ENCODE peak calls at places on chromosome X, in six cellular contexts. Q is BE2C, M is PC-3, P is aorta, U is left ventricle myocardium inferior, W is iPS DF 6.9. B is an unnamed sample.

GRCh38 chrX:30935985-30936384 is 46.9 kb upstream of the TAB3 start:
- DNase-seq in M (peak; percentile 36), U (no peak), Q (peak; percentile 34), P (peak; percentile 44), W (peak; percentile 0), B (peak; percentile 5)

GRCh38 chrX:32877592-32877991 is 333.8 kb downstream of the DMD start:
- DNase-seq in M (peak; percentile 1), Q (no peak), W (no peak), U (no peak), P (no peak), B (no peak)

GRCh38 chrX:126658447-126658846 is 105.8 kb upstream of the DCAF12L1 start:
- DNase-seq in M (peak; percentile 66), P (no peak), U (no peak), Q (no peak), W (no peak), B (no peak)

GRCh38 chrX:75784689-75785491 is at the start of gene MAGEE2:
- DNase-seq in M (no peak), U (peak; percentile 19), P (no peak), W (no peak), Q (no peak), B (no peak)

GRCh38 chrX:18428006-18428405 is 2.6 kb downstream of the CDKL5 start:
- DNase-seq in M (no peak), P (no peak), Q (no peak), U (no peak), W (no peak), B (peak; percentile 48)

GRCh38 chrX:103585421-103586313 is at the start of gene TCEAL4:
- DNase-seq in P (peak; percentile 76), Q (peak; percentile 56), M (peak; percentile 31), W (no peak), U (peak; percentile 56), B (peak; percentile 83)

GRCh38 chrX:85836868-85837267 is 210.5 kb downstream of the CHM start:
- DNase-seq in W (no peak), P (no peak), U (no peak), M (peak; percentile 31), Q (no peak), B (no peak)

GRCh38 chrX:150548684-150549083 is 19.7 kb upstream of the MTM1 start:
- DNase-seq in W (no peak), Q (no peak), P (no peak), M (peak; percentile 66), U (no peak), B (no peak)

GRCh38 chrX:16822723-16823122 is 36.5 kb downstream of the TXLNG start:
- DNase-seq in W (no peak), M (peak; percentile 76), U (no peak), Q (no peak), P (no peak), B (no peak)

GRCh38 chrX:34365482-34365881 is 233.4 kb upstream of the FAM47A start:
- DNase-seq in Q (no peak), U (no peak), W (no peak), M (peak; percentile 30), P (no peak), B (peak; percentile 14)

GRCh38 chrX:9604111-9604907 is 139.5 kb downstream of the TBL1X start:
- DNase-seq in Q (no peak), W (no peak), P (peak; percentile 73), U (peak; percentile 63), M (no peak), B (no peak)

GRCh38 chrX:74925210-74926088 is at the start of gene NEXMIF:
- DNase-seq in Q (no peak), U (peak; percentile 18), W (peak; percentile 1), M (peak; percentile 19), P (peak; percentile 47), B (peak; percentile 73)

GRCh38 chrX:40015693-40016092 is 82.1 kb downstream of the BCOR start:
- DNase-seq in U (no peak), M (no peak), P (no peak), Q (no peak), W (no peak), B (no peak)
- H3K9me3 ChIP-seq in U (peaks cover 6% of the 10 kb centered on the region), M (no peaks in the 10 kb centered on the region), P (no peaks in the 10 kb centered on the region), Q (no peaks in the 10 kb centered on the region), W (no peaks in the 10 kb centered on the region), B (no peaks in the 10 kb centered on the region)

GRCh38 chrX:25003066-25003849 is 12.5 kb downstream of the ARX start:
- DNase-seq in Q (no peak), M (no peak), W (no peak), P (no peak), U (no peak), B (no peak)

GRCh38 chrX:25004485-25005032 is 11.2 kb downstream of the ARX start:
- DNase-seq in W (no peak), U (no peak), M (no peak), P (no peak), Q (no peak), B (no peak)

GRCh38 chrX:25005034-25005381 is 10.8 kb downstream of the ARX start:
- DNase-seq in M (no peak), W (no peak), U (no peak), Q (no peak), P (no peak), B (no peak)

GRCh38 chrX:25002658-25003015 is 13.1 kb downstream of the ARX start:
- DNase-seq in M (no peak), Q (no peak), W (no peak), P (no peak), U (no peak), B (no peak)

GRCh38 chrX:25004040-25004439 is 11.7 kb downstream of the ARX start:
- DNase-seq in Q (no peak), W (no peak), U (no peak), P (no peak), M (no peak), B (no peak)
- H3K4me1 ChIP-seq in Q (no peaks in the 10 kb centered on the region), W (peaks cover 4% of the 10 kb centered on the region), U (peaks cover 15% of the 10 kb centered on the region), P (no peaks in the 10 kb centered on the region), M (peaks cover 8% of the 10 kb centered on the region), B (peaks cover 13% of the 10 kb centered on the region)

DNA sequence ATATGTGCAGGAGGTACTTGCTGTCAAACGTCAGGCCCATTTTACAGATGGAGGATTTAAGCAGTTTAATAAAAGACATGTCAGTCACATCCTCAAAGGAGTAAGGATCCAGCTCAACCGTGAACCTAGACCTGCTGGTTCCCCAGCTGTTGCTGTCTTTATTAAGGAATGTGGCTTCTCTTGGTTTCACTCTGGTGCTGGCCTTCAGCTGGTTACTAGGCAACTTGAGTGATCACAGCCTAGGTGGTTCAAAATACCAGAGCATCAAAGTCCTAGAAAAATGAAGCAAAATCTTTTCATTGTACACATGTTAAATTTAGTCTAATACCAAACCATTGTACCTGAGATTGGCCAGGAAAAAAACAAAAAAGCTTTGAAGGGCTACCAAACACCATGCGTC is 32.7 kb upstream of the GLRA2 start:
- DNase-seq in Q (no peak), M (no peak), P (no peak), U (no peak), W (no peak), B (no peak)
- H3K4me3 ChIP-seq in Q (no peak overlapping the region), M (no peak overlapping the region), P (peak overlapping the region; percentile 59), U (peak overlapping the region; percentile 50), W (no peak overlapping the region), B (no peak overlapping the region)

GRCh38 chrX:47915886-47916493 is 79.3 kb downstream of the ZNF81 start:
- DNase-seq in Q (no peak), M (no peak), P (no peak), W (no peak), U (no peak), B (no peak)

DNA sequence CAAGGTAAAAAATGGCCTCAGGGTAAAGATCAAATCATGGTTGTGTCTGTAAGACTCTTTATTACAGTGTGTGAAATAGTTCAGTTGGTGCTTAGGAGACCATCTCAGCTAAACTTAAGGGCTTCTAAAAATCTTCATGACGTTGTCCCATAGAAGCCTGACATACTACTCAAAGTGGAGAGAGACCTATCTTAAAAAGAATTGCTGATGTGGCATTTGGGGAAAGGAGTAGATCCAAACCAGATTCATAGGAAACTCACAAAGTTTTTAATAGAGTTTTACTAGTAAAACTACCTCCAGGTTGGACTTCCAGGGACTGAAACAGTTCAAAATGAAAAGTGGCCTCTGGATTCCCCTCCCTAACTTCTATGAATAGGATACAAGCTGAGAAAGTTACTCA is 81.6 kb downstream of the ZNF81 start:
- DNase-seq in Q (no peak), P (no peak), M (no peak), U (no peak), W (no peak), B (no peak)
- H3K9me3 ChIP-seq in Q (no peaks in the 10 kb centered on the region), P (peaks cover 4% of the 10 kb centered on the region), M (no peaks in the 10 kb centered on the region), U (peaks cover 49% of the 10 kb centered on the region), W (no peaks in the 10 kb centered on the region), B (peaks cover 6% of the 10 kb centered on the region)

GRCh38 chrX:66635360-66635759 is 3.5 kb downstream of the EDA2R start:
- DNase-seq in Q (no peak), M (no peak), W (no peak), P (no peak), U (no peak), B (no peak)
- H3K4me1 ChIP-seq in Q (no peaks in the 10 kb centered on the region), M (no peaks in the 10 kb centered on the region), W (no peaks in the 10 kb centered on the region), P (no peaks in the 10 kb centered on the region), U (peaks cover 3% of the 10 kb centered on the region), B (no peaks in the 10 kb centered on the region)

DNA sequence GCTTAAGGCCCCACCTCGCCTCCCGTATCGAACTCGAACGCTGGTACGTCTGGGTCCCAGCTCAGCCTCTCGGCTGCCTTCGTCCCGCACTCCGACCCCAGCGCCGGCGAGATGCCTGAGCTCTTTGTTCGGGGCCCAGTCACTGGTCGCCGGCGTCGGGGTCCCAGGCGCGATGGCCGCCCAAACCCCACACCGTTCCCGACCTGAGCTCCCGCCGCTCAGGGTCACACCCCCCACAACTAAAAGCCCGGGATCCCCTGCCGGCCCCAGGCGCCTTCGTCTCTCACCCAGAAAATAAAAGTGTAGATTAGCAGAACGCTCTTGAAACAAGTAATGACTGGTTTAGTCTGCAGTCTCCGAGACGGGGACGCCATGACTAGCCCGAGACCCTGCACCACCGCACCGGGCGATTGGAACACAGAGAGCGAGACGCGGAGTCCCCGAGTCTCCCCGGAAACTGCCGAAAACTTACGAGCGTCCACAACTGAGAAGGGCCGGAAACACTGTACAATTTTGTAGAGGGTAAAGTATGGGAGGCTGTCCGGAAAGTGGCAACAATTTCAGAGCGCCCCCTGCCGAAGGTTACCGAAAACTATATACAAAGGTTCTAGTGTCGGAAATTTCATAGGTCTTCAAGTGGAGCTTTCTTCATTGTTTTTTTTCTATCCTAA is at the start of gene TSPAN6:
- DNase-seq in M (peak; percentile 91), W (no peak), P (peak; percentile 75), Q (peak; percentile 82), U (peak; percentile 80), B (no peak)
- H3K4me3 ChIP-seq in M (peak within 1 kb of the TSS; percentile 84), W (peak within 1 kb of the TSS; percentile 52), P (peak within 1 kb of the TSS; percentile 8), Q (peak within 1 kb of the TSS; percentile 77), U (peak within 1 kb of the TSS; percentile 73), B (no peak within 1 kb of the TSS)

DNA sequence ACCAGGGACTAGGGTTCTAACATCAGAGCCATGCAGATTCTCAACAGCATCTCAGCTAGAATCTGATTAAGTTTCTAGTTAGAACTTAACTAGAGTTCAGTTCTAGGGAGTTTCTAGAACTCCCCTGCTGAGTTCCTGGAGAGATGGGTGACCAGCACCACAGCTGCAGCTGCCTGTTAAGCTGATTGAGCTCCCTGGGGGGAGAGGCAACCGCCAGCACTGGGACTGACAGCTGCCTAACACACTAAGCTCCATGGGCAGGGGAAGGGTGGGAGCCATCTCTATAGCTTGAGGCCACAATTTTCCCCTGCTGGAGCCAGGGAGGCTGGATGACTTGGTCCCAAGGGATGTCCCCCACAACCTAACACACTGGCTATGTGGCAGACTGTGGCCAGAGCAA is 84.2 kb downstream of the CHIC1 start:
- DNase-seq in W (no peak), U (no peak), M (no peak), P (no peak), Q (peak; percentile 18), B (no peak)
- H3K9me3 ChIP-seq in W (no peaks in the 10 kb centered on the region), U (peaks cover 43% of the 10 kb centered on the region), M (peaks cover 4% of the 10 kb centered on the region), P (peaks cover 2% of the 10 kb centered on the region), Q (no peaks in the 10 kb centered on the region), B (peaks cover 8% of the 10 kb centered on the region)

B was measured in HAP-1.